ENCODE peak calls at places on chromosome 2, in five cellular contexts. Z is heart right ventricle, O is neural progenitor cell, S is HCT116, Y is suprapubic skin. C is an unnamed sample. For H3K27me3 and H3K9me3, the result is how much of the 10 kb centered on the place peaks cover.

GRCh38 chr2:240965296-240965904 is 33.0 kb upstream of the SNED1 start:
- DNase-seq in Y (peak), O (no peak), Z (peak), S (no peak), C (no peak)

GRCh38 chr2:109375656-109376055 is 238.1 kb downstream of the SEPTIN10 start:
- DNase-seq in Y (peak), S (no peak), Z (no peak), O (no peak), C (no peak)

GRCh38 chr2:235727186-235727585 is 233.3 kb downstream of the AGAP1 start:
- DNase-seq in Y (no peak), Z (no peak), S (no peak), O (no peak), C (no peak)

GRCh38 chr2:160010361-160011145 is 51.9 kb downstream of the PLA2R1 start:
- DNase-seq in O (no peak), Y (no peak), S (no peak), Z (no peak), C (no peak)

GRCh38 chr2:94872088-94872618 is 923 bp downstream of the TEKT4 start:
- DNase-seq in Y (no peak), S (no peak), O (no peak), Z (no peak), C (no peak)

GRCh38 chr2:34901739-34902138 is 1302.6 kb upstream of the FAM98A start:
- DNase-seq in O (no peak), Z (no peak), Y (no peak), S (no peak), C (no peak)

GRCh38 chr2:88709117-88709739 is 17.8 kb downstream of the RPIA start:
- DNase-seq in Y (no peak), O (no peak), S (no peak), Z (no peak), C (no peak)

GRCh38 chr2:26770986-26771586 is 7.0 kb downstream of the SLC35F6 start:
- DNase-seq in Z (peak), Y (peak), O (no peak), S (no peak), C (peak)

GRCh38 chr2:136051001-136051724 is 65.7 kb upstream of the DARS1 start:
- DNase-seq in S (no peak), Z (no peak), O (no peak), Y (no peak), C (no peak)

GRCh38 chr2:118123561-118124232 is 35.4 kb downstream of the INSIG2 start:
- DNase-seq in S (peak), Z (no peak), O (no peak), Y (no peak), C (no peak)

GRCh38 chr2:23901966-23902942 is 24.7 kb downstream of the ATAD2B start:
- DNase-seq in S (no peak), O (no peak), Z (no peak), Y (no peak), C (no peak)

GRCh38 chr2:46735108-46735691 is 180.4 kb downstream of the MCFD2 start:
- DNase-seq in Y (no peak), S (no peak), O (no peak), Z (no peak), C (no peak)

GRCh38 chr2:224520064-224520463 is 65.1 kb downstream of the CUL3 start:
- DNase-seq in S (no peak), Y (no peak), Z (no peak), O (no peak), C (peak)

GRCh38 chr2:70934981-70935380 is 719 bp upstream of the ATP6V1B1 start:
- DNase-seq in O (no peak), Z (no peak), Y (no peak), S (no peak), C (no peak)

GRCh38 chr2:198100323-198100722 is 295.9 kb downstream of the PLCL1 start:
- DNase-seq in Y (no peak), S (no peak), O (no peak), Z (no peak), C (no peak)

GRCh38 chr2:205754924-205755321 is 72.6 kb downstream of the NRP2 start:
- DNase-seq in S (peak), O (peak), Y (no peak), Z (no peak), C (no peak)

GRCh38 chr2:11022874-11023273 is 111.1 kb downstream of the KCNF1 start:
- DNase-seq in Z (no peak), Y (no peak), S (peak), O (no peak), C (no peak)

GRCh38 chr2:10522726-10523405 is 74.7 kb upstream of the ODC1 start:
- DNase-seq in Z (no peak), Y (no peak), O (no peak), S (no peak), C (no peak)

GRCh38 chr2:189115126-189115525 is 64.4 kb downstream of the COL5A2 start:
- DNase-seq in O (no peak), Z (no peak), S (peak), Y (no peak), C (no peak)

GRCh38 chr2:235343156-235343774 is 150.6 kb upstream of the AGAP1 start:
- DNase-seq in S (no peak), Y (no peak), O (no peak), Z (peak), C (no peak)

GRCh38 chr2:28209312-28209711 is 183.3 kb upstream of the FOSL2 start:
- DNase-seq in Y (no peak), Z (no peak), O (no peak), S (no peak), C (no peak)

GRCh38 chr2:152820048-152820447 is 101.6 kb downstream of the ARL6IP6 start:
- DNase-seq in Y (no peak), O (no peak), S (no peak), Z (no peak), C (no peak)

GRCh38 chr2:237627463-237628321 is at the start of gene LRRFIP1:
- DNase-seq in S (no peak), Z (no peak), O (peak), Y (no peak), C (no peak)
- H3K27me3 ChIP-seq in S (under half), Z (under half), O (half or more), Y (under half), C (under half)

GRCh38 chr2:239171643-239172042 is 229.2 kb downstream of the HDAC4 start:
- DNase-seq in Z (no peak), S (no peak), O (no peak), Y (no peak), C (no peak)
- H3K9me3 ChIP-seq in Z (under half), S (under half), O (under half), Y (under half), C (under half)

GRCh38 chr2:172233947-172234715 is 131.4 kb upstream of the DLX2 start:
- DNase-seq in Z (no peak), O (no peak), Y (no peak), S (no peak), C (no peak)

GRCh38 chr2:172234716-172235661 is 132.3 kb upstream of the DLX2 start:
- DNase-seq in Z (peak), O (peak), Y (no peak), S (no peak), C (no peak)

GRCh38 chr2:172230783-172231446 is 128.2 kb upstream of the DLX2 start:
- DNase-seq in S (no peak), Y (no peak), O (no peak), Z (no peak), C (no peak)

GRCh38 chr2:172231508-172231907 is 128.8 kb upstream of the DLX2 start:
- DNase-seq in Z (no peak), Y (no peak), S (no peak), O (no peak), C (no peak)

DNA sequence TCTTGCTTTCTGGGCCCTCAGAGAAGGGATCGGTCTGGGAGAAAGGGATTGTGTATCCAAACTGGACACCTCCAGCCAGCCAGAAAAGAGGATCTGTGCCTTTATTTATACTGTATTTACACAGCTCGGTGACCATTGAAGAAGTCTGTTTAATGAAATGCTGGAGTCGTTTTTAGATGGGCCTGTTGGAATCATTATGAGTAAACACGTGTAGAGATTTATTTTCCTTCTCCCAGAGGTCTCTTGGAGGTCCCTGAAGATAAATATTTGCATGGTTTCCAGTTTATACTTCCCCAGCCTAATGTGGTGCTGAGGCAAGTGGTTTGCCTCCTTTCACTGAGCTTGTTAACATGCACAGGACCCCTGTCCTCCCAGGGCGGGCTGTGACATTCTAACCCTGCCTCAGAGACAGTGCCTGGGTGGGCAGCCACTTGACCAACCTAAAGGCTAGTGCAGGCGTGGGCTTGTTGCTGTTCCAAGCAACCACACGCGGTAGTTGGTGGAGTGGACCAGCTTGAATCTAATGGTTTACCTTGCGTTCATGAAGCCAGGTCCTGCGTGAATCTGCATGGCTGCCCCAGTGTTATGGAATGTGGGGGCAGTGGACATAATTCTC is 130.0 kb upstream of the DLX2 start:
- DNase-seq in O (no peak), Z (no peak), S (no peak), Y (no peak), C (no peak)
- H3K27ac ChIP-seq in O (no peak), Z (peak), S (no peak), Y (peak), C (peak)

GRCh38 chr2:68737717-68738116 is 3.1 kb downstream of the ARHGAP25 start:
- DNase-seq in S (no peak), Z (no peak), O (no peak), Y (no peak), C (no peak)

GRCh38 chr2:68734176-68734575 is 435 bp upstream of the ARHGAP25 start:
- DNase-seq in Y (no peak), O (no peak), Z (no peak), S (no peak), C (no peak)

GRCh38 chr2:68733365-68733764 is 1.2 kb upstream of the ARHGAP25 start:
- DNase-seq in Y (no peak), O (no peak), S (no peak), Z (no peak), C (no peak)

GRCh38 chr2:68734688-68735525 is at the start of gene ARHGAP25:
- DNase-seq in O (no peak), Z (peak), Y (no peak), S (no peak), C (no peak)

DNA sequence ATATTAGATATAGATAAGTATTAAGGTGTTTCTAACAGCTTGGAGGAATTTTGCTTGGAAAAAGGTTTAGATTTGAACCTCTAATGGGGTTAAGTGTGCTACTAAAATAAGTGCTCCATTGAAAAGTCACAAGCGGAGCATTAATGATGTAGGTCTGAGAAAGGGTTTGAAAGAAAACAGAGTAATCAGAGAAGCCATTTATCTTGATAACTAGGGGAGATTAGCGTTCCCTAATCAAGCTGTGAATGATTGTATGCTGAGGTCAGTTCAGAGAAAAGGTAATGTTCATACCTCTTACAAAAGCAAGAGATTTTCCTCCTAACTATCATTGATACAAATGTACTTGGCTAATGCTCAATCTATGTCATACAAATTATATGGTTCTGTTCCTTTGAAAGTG is 1.5 kb downstream of the ARHGAP25 start:
- DNase-seq in Y (no peak), O (no peak), Z (no peak), S (no peak), C (no peak)
- H3K27me3 ChIP-seq in Y (under half), O (under half), Z (under half), S (under half), C (under half)

DNA sequence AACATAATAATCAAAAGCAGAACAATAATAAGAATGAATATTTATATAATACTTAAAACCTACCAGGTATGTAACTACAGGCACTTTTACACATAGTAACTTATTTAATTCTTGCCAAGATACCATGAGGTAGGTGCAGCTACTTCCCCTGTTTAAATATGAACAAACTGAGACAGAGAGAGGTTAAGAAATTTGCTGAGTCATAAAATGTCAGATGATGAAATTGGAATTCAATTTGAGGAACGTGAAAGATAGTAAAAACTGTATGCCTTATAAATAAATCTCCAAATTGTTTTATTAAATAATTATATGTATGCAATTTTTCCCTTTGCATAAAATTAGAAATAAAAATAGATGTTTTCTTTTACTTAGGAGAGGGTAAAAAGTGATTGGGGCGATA is 1103.3 kb upstream of the NRXN1 start:
- DNase-seq in S (no peak), Y (no peak), Z (no peak), O (no peak), C (no peak)
- H3K9me3 ChIP-seq in S (under half), Y (under half), Z (under half), O (under half), C (under half)

GRCh38 chr2:151815821-151816489 is 12.3 kb downstream of the ARL5A start:
- DNase-seq in S (no peak), Z (no peak), Y (no peak), O (no peak), C (no peak)
- H3K27ac ChIP-seq in S (no peak), Z (no peak), Y (no peak), O (no peak), C (no peak)

C was measured in AG04450.